ENCODE peak calls at places on chromosomes 4 and X, in six cellular contexts. Q is neuronal stem cell, J is IMR-90, K is mesenchymal stem cell, L is H9, Y is H1. Z is an unnamed sample. For H3K79me1, the result is how much of the 10 kb centered on the place peaks cover.

GRCh38 chrX:100990139-100990538 is 20.6 kb downstream of the ARL13A start:
- DNase-seq in Q (no peak), J (no peak), K (no peak), L (no peak), Y (no peak), Z (no peak)

GRCh38 chr4:10096201-10096975 is 20.2 kb downstream of the WDR1 start:
- DNase-seq in Q (no peak), J (peak), K (peak), L (no peak), Y (no peak), Z (no peak)

GRCh38 chrX:150238656-150239382 is 124.3 kb upstream of the MAMLD1 start:
- DNase-seq in Q (no peak), J (no peak), K (no peak), L (no peak), Y (no peak), Z (no peak)

GRCh38 chr4:143381171-143382118 is 44.8 kb downstream of the GAB1 start:
- DNase-seq in Q (no peak), J (peak), K (peak), L (no peak), Y (no peak), Z (peak)

GRCh38 chr4:70623301-70623700 is 5.2 kb upstream of the ENAM start:
- DNase-seq in Q (no peak), J (no peak), K (no peak), L (no peak), Y (no peak), Z (no peak)

GRCh38 chrX:102067966-102068723 is 57.3 kb upstream of the TCEAL2 start:
- DNase-seq in Q (no peak), J (peak), K (peak), L (no peak), Y (no peak), Z (peak)

GRCh38 chr4:186719925-186720694 is 3.5 kb downstream of the FAT1 start:
- DNase-seq in Q (no peak), J (no peak), K (peak), L (no peak), Y (no peak), Z (peak)

GRCh38 chrX:9628779-9629493 is 136.7 kb downstream of the GPR143 start:
- DNase-seq in Q (no peak), J (no peak), K (no peak), L (no peak), Y (no peak), Z (no peak)

GRCh38 chrX:29042341-29042740 is 455.1 kb downstream of the IL1RAPL1 start:
- DNase-seq in Q (no peak), J (no peak), K (no peak), L (no peak), Y (no peak), Z (no peak)

GRCh38 chr4:183561905-183562304 is 57.0 kb downstream of the ING2 start:
- DNase-seq in Q (no peak), J (no peak), K (no peak), L (no peak), Y (no peak), Z (no peak)

GRCh38 chrX:147736045-147736444 is 175.7 kb upstream of the FMR1 start:
- DNase-seq in Q (no peak), J (no peak), K (no peak), L (peak), Y (no peak), Z (peak)

GRCh38 chrX:120697053-120697452 is 67.2 kb upstream of the C1GALT1C1 start:
- DNase-seq in Q (no peak), J (no peak), K (no peak), L (no peak), Y (no peak), Z (no peak)

DNA sequence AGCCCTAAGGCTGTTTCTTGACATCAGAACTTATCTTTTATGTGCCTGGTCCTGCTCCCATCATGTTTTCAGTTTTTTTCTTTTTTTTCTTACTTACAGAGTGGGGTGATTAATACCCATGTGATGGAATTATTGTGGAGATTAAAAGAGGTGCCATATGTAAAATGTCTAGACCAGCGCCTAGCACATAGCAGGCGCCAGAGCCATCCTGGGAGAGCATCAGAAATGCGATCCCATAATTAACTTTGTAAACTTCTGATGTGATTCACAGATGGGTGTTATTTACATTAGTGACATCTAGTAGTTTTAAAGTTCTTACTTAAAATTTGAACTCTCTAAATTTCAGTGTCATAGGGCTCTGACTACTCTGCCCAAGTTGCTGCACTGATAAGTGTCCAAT is 66.2 kb upstream of the PGRMC2 start:
- DNase-seq in Q (no peak), J (peak), K (peak), L (no peak), Y (no peak), Z (no peak)
- H3K79me1 ChIP-seq in Q (under half), J (under half), K (under half), L (under half), Y (under half), Z (under half)

GRCh38 chr4:5996641-5997040 is 21.6 kb downstream of the C4orf50 start:
- DNase-seq in Q (no peak), J (no peak), K (no peak), L (peak), Y (no peak), Z (no peak)
- H2BK15ac ChIP-seq in Q (no peak), J (no peak), K (no peak), L (no peak), Y (no peak), Z (no peak)

GRCh38 chr4:173522160-173522873 is 7.7 kb downstream of the HAND2 start:
- DNase-seq in Q (no peak), J (peak), K (peak), L (peak), Y (no peak), Z (peak)

GRCh38 chr4:173519130-173520101 is 10.6 kb downstream of the HAND2 start:
- DNase-seq in Q (no peak), J (no peak), K (peak), L (no peak), Y (no peak), Z (no peak)

GRCh38 chr4:173520921-173521473 is 9.0 kb downstream of the HAND2 start:
- DNase-seq in Q (no peak), J (no peak), K (peak), L (no peak), Y (no peak), Z (no peak)

GRCh38 chr4:173522874-173523395 is 7.1 kb downstream of the HAND2 start:
- DNase-seq in Q (no peak), J (no peak), K (peak), L (no peak), Y (no peak), Z (no peak)

GRCh38 chr4:173521474-173522159 is 8.4 kb downstream of the HAND2 start:
- DNase-seq in Q (no peak), J (no peak), K (peak), L (no peak), Y (no peak), Z (no peak)
- H3K79me1 ChIP-seq in Q (under half), J (under half), K (under half), L (under half), Y (under half), Z (under half)

GRCh38 chrX:97168646-97169045 is 284.9 kb downstream of the RPA4 start:
- DNase-seq in Q (no peak), J (no peak), K (no peak), L (no peak), Y (no peak), Z (no peak)

GRCh38 chrX:97167333-97167732 is 283.6 kb downstream of the RPA4 start:
- DNase-seq in Q (no peak), J (no peak), K (no peak), L (no peak), Y (no peak), Z (no peak)
- H2BK15ac ChIP-seq in Q (no peak), J (no peak), K (no peak), L (no peak), Y (no peak), Z (no peak)

GRCh38 chr4:173524218-173525117 is 5.6 kb downstream of the HAND2 start:
- DNase-seq in Q (no peak), J (no peak), K (peak), L (peak), Y (no peak), Z (peak)
- H3K79me1 ChIP-seq in Q (under half), J (under half), K (under half), L (under half), Y (under half), Z (under half)

GRCh38 chrX:49116076-49116475 is 7.5 kb downstream of the GPKOW start:
- DNase-seq in Q (no peak), J (no peak), K (no peak), L (no peak), Y (no peak), Z (no peak)
- H2BK15ac ChIP-seq in Q (no peak), J (no peak), K (no peak), L (no peak), Y (no peak), Z (no peak)

GRCh38 chr4:173525118-173526033 is 4.7 kb downstream of the HAND2 start:
- DNase-seq in Q (no peak), J (no peak), K (peak), L (peak), Y (no peak), Z (peak)
- H3K79me1 ChIP-seq in Q (under half), J (under half), K (under half), L (under half), Y (under half), Z (under half)

GRCh38 chrX:51954592-51954991 is 61.2 kb downstream of the MAGED1 start:
- DNase-seq in Q (no peak), J (no peak), K (no peak), L (no peak), Y (no peak), Z (no peak)
- H2BK15ac ChIP-seq in Q (no peak), J (no peak), K (no peak), L (no peak), Y (no peak), Z (no peak)

GRCh38 chr4:6694177-6694901 is 661 bp downstream of the S100P start:
- DNase-seq in Q (no peak), J (no peak), K (no peak), L (no peak), Y (no peak), Z (no peak)

GRCh38 chr4:6692379-6692778 is 1.3 kb upstream of the S100P start:
- DNase-seq in Q (no peak), J (no peak), K (no peak), L (no peak), Y (no peak), Z (no peak)

GRCh38 chr4:6693274-6694176 is at the start of gene S100P:
- DNase-seq in Q (no peak), J (no peak), K (no peak), L (no peak), Y (no peak), Z (no peak)

GRCh38 chr4:6695660-6696581 is 2.2 kb downstream of the S100P start:
- DNase-seq in Q (no peak), J (peak), K (peak), L (no peak), Y (no peak), Z (no peak)

GRCh38 chr4:6692806-6693205 is 872 bp upstream of the S100P start:
- DNase-seq in Q (no peak), J (peak), K (no peak), L (no peak), Y (no peak), Z (no peak)
- H3K79me1 ChIP-seq in Q (under half), J (under half), K (under half), L (under half), Y (under half), Z (under half)

Z was measured in mesendoderm.